ENCODE peak calls at places on chromosomes 5 and 9, in seven cellular contexts. Q is tibial artery, L is neural progenitor cell, E is heart left ventricle, X is mammary epithelial cell, W is cardiac muscle cell, G is adrenal gland. I is an unnamed sample.
A peak's percentile ranks its signal among the peaks of the same experiment; 100 is the strongest.

GRCh38 chr5:15618938-15619337 is 119.0 kb downstream of the FBXL7 start:
- DNase-seq in Q (no peak), E (no peak), X (no peak), G (no peak), L (no peak), W (no peak), I (no peak)

GRCh38 chr9:4389755-4390154 is 89.9 kb upstream of the GLIS3 start:
- DNase-seq in G (no peak), W (no peak), L (no peak), X (no peak), E (no peak), Q (no peak), I (no peak)

GRCh38 chr5:142767178-142767577 is 3.0 kb upstream of the ARHGAP26 start:
- DNase-seq in G (no peak), Q (no peak), X (no peak), L (no peak), E (no peak), W (no peak), I (no peak)

GRCh38 chr9:88988796-88989641 is 2.2 kb upstream of the S1PR3 start:
- DNase-seq in L (no peak), E (no peak), G (no peak), X (peak; percentile 60), Q (peak; percentile 17), W (peak; percentile 80), I (no peak)

GRCh38 chr9:14243514-14244042 is 70.4 kb downstream of the NFIB start:
- DNase-seq in X (no peak), G (no peak), W (peak; percentile 60), L (no peak), Q (no peak), E (no peak), I (no peak)

GRCh38 chr5:139569276-139569955 is 8.3 kb downstream of the UBE2D2 start:
- DNase-seq in G (no peak), W (no peak), Q (no peak), X (no peak), E (no peak), L (no peak), I (no peak)

GRCh38 chr5:154857091-154857533 is 1.3 kb upstream of the CNOT8 start:
- DNase-seq in L (peak; percentile 61), E (peak; percentile 93), X (no peak), W (no peak), G (no peak), Q (peak; percentile 89), I (peak; percentile 93)

GRCh38 chr5:174571662-174572397 is 152.6 kb upstream of the MSX2 start:
- DNase-seq in L (peak; percentile 17), W (peak; percentile 96), Q (peak; percentile 58), E (peak; percentile 57), G (peak; percentile 83), X (peak; percentile 85), I (no peak)

GRCh38 chr9:76403352-76403751 is 9.1 kb upstream of the RFK start:
- DNase-seq in L (no peak), E (no peak), X (peak; percentile 69), G (peak; percentile 41), Q (no peak), W (peak; percentile 90), I (no peak)

GRCh38 chr5:174581483-174581882 is 142.9 kb upstream of the MSX2 start:
- DNase-seq in L (peak; percentile 80), Q (no peak), G (peak; percentile 20), E (no peak), X (no peak), W (peak; percentile 46), I (peak; percentile 44)

GRCh38 chr9:131657890-131658752 is 81.8 kb downstream of the RAPGEF1 start:
- DNase-seq in L (no peak), X (peak; percentile 93), G (peak; percentile 75), W (peak; percentile 85), E (no peak), Q (peak; percentile 17), I (no peak)

GRCh38 chr5:103037673-103038455 is 82.1 kb downstream of the GIN1 start:
- DNase-seq in W (no peak), G (no peak), L (no peak), Q (no peak), E (no peak), X (no peak), I (no peak)

GRCh38 chr5:148810821-148811220 is 15.6 kb upstream of the ADRB2 start:
- DNase-seq in G (no peak), X (no peak), L (no peak), W (no peak), Q (no peak), E (no peak), I (no peak)

GRCh38 chr5:176364765-176365662 is at the start of gene ARL10:
- DNase-seq in Q (peak; percentile 23), G (peak; percentile 17), X (no peak), L (peak; percentile 68), E (peak; percentile 76), W (peak; percentile 42), I (no peak)

GRCh38 chr5:1757511-1757910 is 42.1 kb downstream of the MRPL36 start:
- DNase-seq in W (no peak), G (no peak), Q (peak; percentile 11), X (no peak), E (peak; percentile 31), L (no peak), I (peak; percentile 67)

GRCh38 chr5:147576646-147577535 is 67.0 kb upstream of the DPYSL3 start:
- DNase-seq in Q (peak; percentile 54), G (peak; percentile 66), L (peak; percentile 74), E (no peak), W (peak; percentile 54), X (peak; percentile 32), I (no peak)

GRCh38 chr9:131577005-131578000 is 32.0 kb downstream of the PRRT1B start:
- DNase-seq in W (no peak), X (no peak), E (no peak), Q (no peak), G (no peak), L (no peak), I (no peak)

DNA sequence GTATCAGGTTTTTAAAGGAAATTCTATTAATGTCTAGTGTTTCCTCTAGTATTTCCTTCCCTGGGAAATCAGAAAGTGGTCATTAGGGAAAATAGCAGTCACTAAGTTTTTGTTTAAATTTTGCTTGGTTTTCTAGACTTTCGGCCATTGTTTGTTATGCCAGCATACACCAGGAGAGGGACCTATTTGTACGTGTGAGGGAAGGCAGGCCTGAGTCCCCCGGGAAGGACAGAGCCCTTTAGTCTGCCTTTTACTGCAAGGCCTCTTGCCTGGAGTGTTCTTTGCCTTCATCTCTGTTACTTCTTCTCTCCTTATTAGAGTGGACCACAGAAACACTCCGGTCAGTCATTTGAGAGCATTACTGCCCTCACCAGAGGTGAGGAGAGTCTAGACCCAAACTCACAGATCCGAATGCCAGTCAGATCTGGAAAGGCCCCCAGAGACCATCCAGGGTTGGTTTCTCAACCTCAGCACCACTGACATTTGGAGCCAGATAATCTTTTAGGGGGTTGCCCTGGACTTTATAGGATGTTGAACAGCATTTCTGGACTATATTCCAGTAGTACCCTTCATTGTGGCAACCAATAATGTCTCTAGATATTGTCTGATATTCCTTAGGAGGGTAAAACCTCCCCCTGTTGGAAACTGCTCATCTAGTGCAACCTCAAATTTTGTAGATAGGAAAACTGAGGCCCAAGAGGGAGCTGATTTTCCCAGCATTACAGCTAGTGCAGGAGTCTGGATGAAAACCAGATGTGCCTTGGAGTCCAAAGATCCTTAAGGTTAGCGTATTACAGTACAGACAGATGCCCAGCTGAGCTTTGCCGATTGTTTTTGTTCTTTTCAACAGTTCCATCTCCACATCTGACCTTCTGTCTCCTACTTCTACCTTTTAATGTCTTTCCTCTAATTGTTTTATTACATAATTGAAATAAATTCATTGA is 93.0 kb upstream of the NIPAL4 start:
- DNase-seq in E (no peak), Q (peak; percentile 46), X (no peak), L (peak; percentile 72), G (peak; percentile 24), W (peak; percentile 89), I (no peak)
- TF ChIP-seq CTCF in E (peak; percentile 31), Q (peak; percentile 76), X (peak; percentile 25), L (peak; percentile 76), G (peak; percentile 32), W (peak; percentile 77), I (no peak)

GRCh38 chr9:92990461-92990860 is 43.1 kb downstream of the FGD3 start:
- DNase-seq in L (no peak), W (no peak), X (no peak), Q (no peak), E (no peak), G (no peak), I (no peak)
- H3K9me3 ChIP-seq in L (no peaks in the 10 kb centered on the region), W (no peaks in the 10 kb centered on the region), X (peaks cover 7% of the 10 kb centered on the region), Q (no peaks in the 10 kb centered on the region), E (no peaks in the 10 kb centered on the region), G (no peaks in the 10 kb centered on the region), I (no peaks in the 10 kb centered on the region)

GRCh38 chr9:104772707-104773106 is 8.8 kb downstream of the NIPSNAP3B start:
- DNase-seq in L (no peak), G (peak; percentile 56), X (no peak), E (no peak), Q (no peak), W (peak; percentile 48), I (no peak)

GRCh38 chr9:104766025-104766424 is 2.1 kb downstream of the NIPSNAP3B start:
- DNase-seq in G (no peak), X (no peak), Q (no peak), W (no peak), E (no peak), L (no peak), I (no peak)

GRCh38 chr9:104769655-104770054 is 5.7 kb downstream of the NIPSNAP3B start:
- DNase-seq in W (no peak), E (no peak), X (no peak), L (no peak), G (no peak), Q (no peak), I (no peak)

GRCh38 chr9:104765138-104765537 is 1.2 kb downstream of the NIPSNAP3B start:
- DNase-seq in X (no peak), G (no peak), Q (no peak), E (no peak), W (no peak), L (no peak), I (no peak)

DNA sequence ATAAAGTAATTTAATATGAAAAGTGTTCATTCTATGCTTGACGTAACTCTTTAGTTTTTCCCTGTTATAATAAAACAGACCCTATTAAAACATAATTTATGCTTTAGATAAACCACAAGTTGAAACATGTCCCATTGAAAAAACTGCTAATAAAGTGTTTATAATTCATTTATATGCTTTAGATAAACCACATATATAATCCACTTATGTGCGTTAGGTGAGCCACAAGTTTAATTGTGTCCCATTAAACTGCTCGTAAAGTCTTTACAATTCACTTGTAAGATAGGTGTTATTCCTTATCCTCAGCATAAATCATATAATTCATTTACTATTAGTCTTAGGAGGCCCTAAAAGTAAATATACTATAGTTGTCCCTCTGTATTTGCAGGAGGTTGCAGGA is 3.6 kb downstream of the NIPSNAP3B start:
- DNase-seq in W (no peak), E (no peak), Q (no peak), L (no peak), G (no peak), X (no peak), I (no peak)
- TF ChIP-seq CTCF in W (no peak), E (no peak), Q (no peak), L (no peak), G (no peak), X (no peak), I (no peak)

DNA sequence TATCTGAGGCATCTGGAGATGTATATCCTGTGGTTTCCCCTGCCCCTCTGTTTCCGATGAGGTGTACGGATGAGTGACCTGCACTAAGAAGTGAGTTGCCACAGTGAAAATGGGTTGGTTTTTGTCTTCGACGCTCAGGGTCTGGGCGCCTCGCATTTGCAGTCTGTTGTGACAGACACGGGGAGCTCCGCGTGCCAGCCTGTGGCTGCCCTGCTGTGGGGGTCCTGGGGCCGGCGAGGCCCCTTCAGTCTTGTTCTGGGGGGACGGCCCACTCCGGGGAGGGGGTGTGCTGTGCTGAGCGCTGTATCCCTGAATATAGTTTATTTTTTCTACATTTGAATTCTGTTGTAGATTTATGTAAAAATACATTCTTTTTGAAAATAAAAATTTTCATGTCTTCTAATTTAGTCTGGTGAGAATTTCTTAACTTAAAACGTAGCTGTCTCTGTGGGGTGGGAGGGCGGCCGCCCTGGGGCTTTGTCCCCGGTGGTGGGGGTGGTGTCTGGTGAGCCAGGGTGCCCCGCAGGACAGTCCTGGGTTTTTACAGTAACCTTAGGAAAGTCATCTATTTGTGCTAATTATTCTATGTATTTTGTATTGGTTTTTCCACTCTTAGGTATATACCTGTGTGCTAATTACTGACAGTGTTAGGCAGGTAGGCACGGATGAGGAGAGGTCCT is 4.7 kb downstream of the RNU6ATAC start:
- DNase-seq in Q (no peak), G (no peak), E (no peak), W (no peak), L (no peak), X (no peak), I (no peak)
- H3K9me3 ChIP-seq in Q (no peaks in the 10 kb centered on the region), G (no peaks in the 10 kb centered on the region), E (no peaks in the 10 kb centered on the region), W (no peaks in the 10 kb centered on the region), L (no peaks in the 10 kb centered on the region), X (no peaks in the 10 kb centered on the region), I (no peaks in the 10 kb centered on the region)

I was measured in suprapubic skin.